ENCODE peak calls at places on chromosomes 12 and 14, in four cellular contexts. V is left lung, F is upper lobe of left lung, Z is fibroblast of lung. G is an unnamed sample.

GRCh38 chr14:62711351-62712023 is 333.8 kb downstream of the KCNH5 start:
- DNase-seq in F (no peak), Z (no peak), V (no peak), G (no peak)

GRCh38 chr14:77746064-77746463 is 14.9 kb downstream of the SNW1 start:
- DNase-seq in V (no peak), Z (no peak), F (no peak), G (no peak)

GRCh38 chr12:110355080-110355479 is 48.4 kb downstream of the ANAPC7 start:
- DNase-seq in Z (peak), V (no peak), F (no peak), G (no peak)

GRCh38 chr12:40446385-40446784 is 221.6 kb downstream of the LRRK2 start:
- DNase-seq in V (no peak), Z (no peak), F (no peak), G (no peak)

GRCh38 chr14:106802413-106803364 is 1276.3 kb downstream of the TMEM121 start:
- DNase-seq in Z (no peak), F (no peak), V (no peak), G (no peak)

GRCh38 chr14:106442857-106443256 is 916.5 kb downstream of the TMEM121 start:
- DNase-seq in F (no peak), Z (no peak), V (no peak), G (no peak)

GRCh38 chr14:73700325-73700724 is 13.9 kb downstream of the PNMA1 start:
- DNase-seq in Z (no peak), F (no peak), V (no peak), G (no peak)

GRCh38 chr12:70180140-70180539 is 63.1 kb upstream of the CNOT2 start:
- DNase-seq in Z (no peak), F (no peak), V (no peak), G (no peak)

GRCh38 chr12:42407306-42407705 is 81.3 kb downstream of the PPHLN1 start:
- DNase-seq in V (no peak), Z (peak), F (no peak), G (no peak)

GRCh38 chr12:116545936-116546335 is 13.2 kb upstream of the MAP1LC3B2 start:
- DNase-seq in V (no peak), Z (no peak), F (no peak), G (no peak)

GRCh38 chr12:69662764-69663163 is 36.3 kb downstream of the BEST3 start:
- DNase-seq in Z (no peak), V (no peak), F (no peak), G (no peak)

GRCh38 chr12:18837025-18837424 is 99.1 kb downstream of the CAPZA3 start:
- DNase-seq in F (no peak), V (no peak), Z (peak), G (no peak)

GRCh38 chr12:69309461-69309860 is 38.7 kb upstream of the LYZ start:
- DNase-seq in F (no peak), V (no peak), Z (peak), G (no peak)

GRCh38 chr14:48193893-48194292 is 518.5 kb upstream of the MDGA2 start:
- DNase-seq in F (no peak), V (no peak), Z (no peak), G (no peak)

GRCh38 chr12:51975196-51975595 is 23.7 kb downstream of the ACVR1B start:
- DNase-seq in F (no peak), V (no peak), Z (no peak), G (no peak)

GRCh38 chr12:56941299-56942017 is 7.2 kb upstream of the SDR9C7 start:
- DNase-seq in F (no peak), Z (peak), V (no peak), G (no peak)

GRCh38 chr12:51262758-51263177 is 7.4 kb downstream of the SMAGP start:
- DNase-seq in Z (peak), F (no peak), V (peak), G (no peak)

GRCh38 chr12:13602217-13602616 is 379.2 kb downstream of the GRIN2B start:
- DNase-seq in Z (no peak), V (no peak), F (no peak), G (no peak)

GRCh38 chr12:47752552-47752951 is 6.1 kb downstream of the RAPGEF3 start:
- DNase-seq in Z (peak), F (no peak), V (no peak), G (no peak)

GRCh38 chr14:70801836-70802235 is 7.5 kb downstream of the MAP3K9 start:
- DNase-seq in F (no peak), Z (no peak), V (no peak), G (no peak)

DNA sequence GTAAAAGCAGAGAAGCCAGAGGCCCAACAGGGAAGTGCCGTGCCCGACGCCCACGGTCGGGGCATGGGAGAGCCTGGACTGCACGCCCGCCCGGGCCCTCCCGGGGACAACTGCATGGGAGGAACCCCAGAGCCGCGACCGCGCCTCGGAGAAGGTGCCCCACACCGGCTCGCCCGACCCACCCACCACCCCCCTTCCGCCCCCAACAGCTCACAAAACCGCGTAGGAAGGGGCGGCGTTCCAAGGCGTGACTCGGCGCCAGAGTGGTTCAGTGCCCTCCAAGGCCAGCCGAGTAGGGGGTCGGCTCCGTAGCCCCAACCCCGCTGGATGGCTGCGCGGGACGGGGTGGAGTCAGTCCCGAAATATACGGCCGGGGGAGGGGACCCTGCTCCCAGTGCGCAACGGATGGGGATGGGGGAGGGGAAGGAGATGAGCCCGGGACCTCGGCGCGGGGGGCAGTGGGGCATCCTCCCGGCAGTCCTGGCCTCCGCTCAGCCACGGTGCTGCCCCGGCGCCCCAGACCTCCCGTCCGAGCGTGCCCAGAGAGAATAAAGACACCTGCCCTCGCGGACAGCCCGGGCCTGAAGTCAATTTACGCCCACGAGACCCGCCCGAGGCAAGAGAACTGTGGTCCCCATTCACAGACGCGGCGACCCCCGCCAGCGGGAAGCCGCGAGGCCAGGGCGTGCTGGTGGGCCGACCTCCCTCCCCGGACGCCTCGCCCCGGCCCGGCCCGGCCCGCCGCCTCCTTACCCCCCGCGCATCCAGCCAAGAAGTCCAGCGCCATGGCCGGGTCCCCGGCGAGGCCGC is 593 bp downstream of the SLC25A29 start:
- DNase-seq in F (peak), Z (peak), V (peak), G (no peak)
- TF ChIP-seq CTCF in F (no peak), Z (no peak), V (no peak), G (no peak)

GRCh38 chr12:24530689-24531088 is 418.2 kb downstream of the BCAT1 start:
- DNase-seq in Z (no peak), V (no peak), F (no peak), G (no peak)

DNA sequence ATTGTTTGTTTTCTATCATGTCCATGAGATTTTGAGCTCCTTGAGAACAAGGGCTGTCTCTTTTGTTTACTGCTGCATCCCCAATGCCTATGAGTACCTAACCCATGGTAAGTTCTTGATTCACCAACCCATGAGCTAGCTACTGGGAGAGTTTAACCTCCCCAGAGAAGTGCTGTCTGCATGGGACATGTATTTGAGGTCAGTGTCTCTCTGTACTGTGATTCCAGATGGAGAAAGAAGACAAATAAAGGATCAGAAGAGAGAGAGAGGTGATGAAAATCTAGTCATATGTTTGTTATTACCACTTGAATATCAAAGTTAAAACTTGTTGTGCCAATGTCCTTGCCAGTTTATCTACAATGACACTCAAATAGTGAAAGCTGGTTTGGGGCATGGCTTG is 421.8 kb downstream of the BCAT1 start:
- DNase-seq in V (no peak), Z (no peak), F (no peak), G (no peak)
- TF ChIP-seq CTCF in V (no peak), Z (no peak), F (no peak), G (no peak)

GRCh38 chr12:4857472-4858291 is 52.0 kb upstream of the KCNA1 start:
- DNase-seq in Z (peak), V (peak), F (peak), G (peak)

GRCh38 chr12:4856556-4856955 is 53.1 kb upstream of the KCNA1 start:
- DNase-seq in Z (no peak), F (no peak), V (no peak), G (no peak)

GRCh38 chr12:4859478-4860210 is 50.1 kb upstream of the KCNA1 start:
- DNase-seq in V (no peak), F (no peak), Z (no peak), G (no peak)

GRCh38 chr12:4855121-4855924 is 54.4 kb upstream of the KCNA1 start:
- DNase-seq in V (no peak), Z (peak), F (peak), G (no peak)

GRCh38 chr12:4858385-4858784 is 51.3 kb upstream of the KCNA1 start:
- DNase-seq in V (no peak), F (peak), Z (no peak), G (no peak)
- TF ChIP-seq CTCF in V (no peak), F (no peak), Z (no peak), G (no peak)

GRCh38 chr14:103556976-103557758 is 5.3 kb downstream of the BAG5 start:
- DNase-seq in V (no peak), Z (no peak), F (no peak), G (no peak)
- TF ChIP-seq CTCF in V (no peak), Z (no peak), F (no peak), G (no peak)

GRCh38 chr12:46383654-46384450 is 11.3 kb upstream of the SLC38A2 start:
- DNase-seq in Z (peak), F (peak), V (peak), G (peak)

GRCh38 chr12:46380881-46381280 is 8.3 kb upstream of the SLC38A2 start:
- DNase-seq in F (no peak), Z (no peak), V (no peak), G (no peak)

GRCh38 chr12:46382425-46382973 is 9.9 kb upstream of the SLC38A2 start:
- DNase-seq in V (no peak), Z (no peak), F (no peak), G (no peak)

GRCh38 chr12:46384451-46385301 is 12.1 kb upstream of the SLC38A2 start:
- DNase-seq in F (no peak), Z (peak), V (no peak), G (no peak)

GRCh38 chr12:46382974-46383653 is 10.5 kb upstream of the SLC38A2 start:
- DNase-seq in Z (peak), V (peak), F (peak), G (peak)
- TF ChIP-seq CTCF in Z (no peak), V (no peak), F (peak), G (no peak)

GRCh38 chr12:92717202-92717601 is 14.4 kb downstream of the PLEKHG7 start:
- DNase-seq in F (no peak), V (no peak), Z (peak), G (no peak)
- TF ChIP-seq CTCF in F (no peak), V (peak), Z (peak), G (peak)

GRCh38 chr14:102215071-102215470 is 75.4 kb downstream of the WDR20 start:
- DNase-seq in V (no peak), F (no peak), Z (peak), G (peak)

GRCh38 chr14:102215522-102216250 is 76.0 kb downstream of the WDR20 start:
- DNase-seq in Z (peak), F (no peak), V (no peak), G (peak)

GRCh38 chr14:102212845-102213244 is 73.1 kb downstream of the WDR20 start:
- DNase-seq in F (no peak), Z (no peak), V (no peak), G (peak)

GRCh38 chr14:102213470-102213869 is 73.8 kb downstream of the WDR20 start:
- DNase-seq in V (no peak), F (no peak), Z (no peak), G (no peak)

DNA sequence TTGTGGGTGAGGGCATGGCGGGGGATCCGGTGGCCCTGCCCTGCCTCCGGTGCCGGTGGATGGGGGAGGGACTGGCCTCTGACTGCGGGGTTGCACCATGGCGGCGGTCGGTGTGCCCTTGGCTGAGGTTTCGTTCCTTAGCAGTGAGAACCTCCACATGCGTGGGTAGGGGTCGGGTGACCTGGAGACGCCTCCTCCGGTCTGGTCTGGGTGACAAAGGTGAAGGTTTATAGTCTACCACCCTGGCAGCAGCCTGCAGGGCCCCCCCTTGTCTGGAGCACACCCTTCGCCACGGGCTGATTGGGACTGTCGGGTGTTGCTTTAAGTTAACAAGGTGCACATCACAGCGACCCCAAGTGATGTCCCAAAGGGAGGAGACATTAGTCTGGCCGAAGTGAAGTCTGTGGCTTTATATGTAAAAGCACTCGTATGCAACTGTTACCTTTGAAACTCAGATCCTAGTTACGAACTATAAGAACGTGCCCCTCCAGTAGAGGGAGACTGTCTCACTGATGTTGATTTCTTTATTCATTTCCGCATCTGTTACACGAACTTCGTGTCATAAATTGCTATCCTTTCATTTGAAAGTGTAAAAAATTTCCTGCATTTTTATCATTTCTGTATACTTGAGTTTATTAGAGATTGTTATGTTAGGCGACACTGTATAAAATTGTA is 74.4 kb downstream of the WDR20 start:
- DNase-seq in Z (no peak), V (no peak), F (no peak), G (peak)
- TF ChIP-seq CTCF in Z (no peak), V (no peak), F (no peak), G (no peak)

GRCh38 chr12:127677537-127678131 is 589.3 kb upstream of the TMEM132C start:
- DNase-seq in F (peak), Z (peak), V (no peak), G (no peak)
- TF ChIP-seq CTCF in F (peak), Z (peak), V (peak), G (peak)

DNA sequence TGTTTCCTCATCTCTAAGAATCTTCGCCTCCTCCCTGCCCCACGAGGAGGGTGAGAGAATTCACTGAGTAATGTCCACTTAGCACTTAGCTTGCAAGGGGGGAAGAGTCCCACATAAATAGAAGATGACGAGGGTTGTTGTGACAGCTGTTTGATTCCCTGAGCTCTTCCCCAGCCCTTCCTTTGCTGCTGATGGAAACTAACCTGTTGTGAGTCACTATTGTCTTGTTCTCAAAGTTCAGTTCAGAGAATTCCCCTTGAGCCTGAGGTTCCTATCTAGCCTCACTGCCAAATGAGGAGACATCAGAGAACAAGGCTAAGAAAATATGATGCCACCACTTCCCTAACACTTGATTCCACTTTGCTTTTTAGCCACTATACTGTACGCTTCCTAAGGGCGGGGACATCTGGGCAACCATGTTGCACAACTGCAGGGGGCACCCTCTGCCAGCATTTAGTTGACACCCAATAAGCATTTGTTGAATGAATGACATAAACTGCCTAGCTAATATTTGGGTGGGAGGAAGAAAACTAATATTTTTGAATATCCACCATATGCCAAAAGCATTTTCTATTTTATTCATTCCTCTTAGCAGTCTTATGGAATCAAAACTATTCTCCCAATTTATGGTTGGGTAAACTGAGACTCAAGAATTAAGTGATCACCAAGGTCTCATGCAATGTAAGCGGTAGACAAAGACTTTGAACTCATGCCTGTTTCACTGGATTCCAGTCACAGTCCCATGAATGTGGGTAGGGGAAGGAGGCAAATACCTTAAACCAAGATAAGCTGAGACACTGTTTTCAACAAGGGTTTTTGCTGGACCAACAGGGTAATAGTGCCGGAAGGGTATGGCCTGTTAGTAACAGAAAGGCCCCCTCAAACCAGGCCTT is 77.6 kb downstream of the ZFP36L1 start:
- DNase-seq in Z (peak), F (no peak), V (no peak), G (peak)
- TF ChIP-seq CTCF in Z (no peak), F (no peak), V (no peak), G (peak)